ENCODE peak calls at places on chromosome 3, in eight cellular contexts. N is GM03348; L is endothelial cell; H is right cardiac atrium; K is activated naive CD4-positive, alpha-beta T cell; E is SK-N-DZ; Q is natural killer cell treated with Interleukin-12 subunit alpha and Interleukin-12 subunit beta and Interleukin-15 and Interleukin-18, amount 100 ng/mL, for 72 hours; T is AG20443. C is an unnamed sample.

GRCh38 chr3:5001805-5002173 is 22.6 kb downstream of the BHLHE40 start:
- DNase-seq in K (no peak), Q (no peak), N (no peak), H (no peak), E (no peak), L (no peak), T (no peak), C (no peak)

GRCh38 chr3:20080956-20081554 is 40.8 kb downstream of the KAT2B start:
- DNase-seq in N (no peak), T (no peak), E (peak; percentile 37), K (no peak), L (no peak), H (peak; percentile 88), Q (peak; percentile 72), C (peak; percentile 96)

GRCh38 chr3:111352585-111352984 is 189.4 kb upstream of the CD96 start:
- DNase-seq in H (no peak), T (no peak), N (no peak), Q (no peak), K (no peak), L (no peak), E (no peak), C (no peak)

GRCh38 chr3:149589332-149589731 is 68.5 kb downstream of the WWTR1 start:
- DNase-seq in K (no peak), H (no peak), Q (no peak), N (peak; percentile 53), T (peak; percentile 42), E (no peak), L (no peak), C (no peak)

GRCh38 chr3:108914774-108915641 is 38.7 kb downstream of the GUCA1C start:
- DNase-seq in T (peak; percentile 70), E (peak; percentile 71), N (peak; percentile 74), K (no peak), L (peak; percentile 51), Q (peak; percentile 65), H (peak; percentile 59), C (peak; percentile 26)

GRCh38 chr3:152346058-152346457 is 77.3 kb downstream of the MBNL1 start:
- DNase-seq in L (no peak), H (no peak), T (no peak), E (no peak), Q (no peak), K (no peak), N (no peak), C (no peak)

GRCh38 chr3:39249453-39250115 is 30.3 kb downstream of the CX3CR1 start:
- DNase-seq in E (no peak), K (no peak), Q (no peak), N (peak; percentile 57), L (no peak), T (no peak), H (peak; percentile 57), C (no peak)

GRCh38 chr3:56022619-56023018 is 445.6 kb downstream of the ERC2 start:
- DNase-seq in T (no peak), Q (no peak), L (no peak), K (no peak), N (no peak), E (no peak), H (no peak), C (no peak)

GRCh38 chr3:179348325-179349013 is 960 bp downstream of the MFN1 start:
- DNase-seq in N (no peak), E (no peak), L (no peak), H (no peak), K (no peak), T (no peak), Q (no peak), C (no peak)

GRCh38 chr3:129106320-129106719 is 15.3 kb downstream of the RAB43 start:
- DNase-seq in E (no peak), Q (no peak), T (no peak), L (no peak), H (peak; percentile 76), K (no peak), N (no peak), C (no peak)

GRCh38 chr3:13461169-13462124 is 18.7 kb upstream of the HDAC11 start:
- DNase-seq in K (peak; percentile 53), L (peak; percentile 94), E (peak; percentile 80), Q (peak; percentile 72), H (peak; percentile 66), N (peak; percentile 24), T (peak; percentile 38), C (peak; percentile 66)

GRCh38 chr3:101926594-101927105 is 77.3 kb downstream of the NFKBIZ start:
- DNase-seq in N (peak; percentile 32), K (no peak), H (no peak), Q (no peak), E (no peak), T (peak; percentile 38), L (no peak), C (no peak)

GRCh38 chr3:30231277-30232141 is 374.9 kb upstream of the TGFBR2 start:
- DNase-seq in K (no peak), E (no peak), L (no peak), N (peak; percentile 48), T (peak; percentile 54), Q (no peak), H (no peak), C (no peak)